ENCODE peak calls at places on chromosomes 3 and 15, in six cellular contexts. P, F, G, C, X and M are unnamed samples.
A peak's percentile ranks its signal among the peaks of the same experiment; 100 is the strongest.

GRCh38 chr3:10707089-10707983 is 108.7 kb upstream of the SLC6A11 start:
- DNase-seq in P (peak; percentile 32), C (no peak), X (no peak), F (no peak), G (no peak), M (no peak)

GRCh38 chr3:121637922-121638321 is 22.8 kb downstream of the HCLS1 start:
- DNase-seq in C (no peak), X (no peak), G (no peak), F (no peak), P (no peak), M (no peak)

GRCh38 chr3:115217678-115218451 is 70.8 kb upstream of the ZBTB20 start:
- DNase-seq in F (peak; percentile 81), P (peak; percentile 64), X (no peak), G (no peak), C (peak; percentile 47), M (no peak)

GRCh38 chr3:188292827-188293226 is 138.9 kb downstream of the LPP start:
- DNase-seq in C (no peak), X (no peak), G (no peak), F (no peak), P (no peak), M (no peak)

GRCh38 chr15:59689626-59690236 is 611 bp upstream of the BNIP2 start:
- DNase-seq in P (peak; percentile 60), F (peak; percentile 83), G (peak; percentile 88), X (peak; percentile 65), C (no peak), M (peak; percentile 81)

GRCh38 chr15:62742409-62743171 is 300.0 kb upstream of the TPM1 start:
- DNase-seq in C (peak; percentile 73), P (peak; percentile 38), X (peak; percentile 60), F (peak; percentile 93), G (peak; percentile 47), M (peak; percentile 50)

GRCh38 chr3:65436580-65436979 is 602.1 kb downstream of the MAGI1 start:
- DNase-seq in F (peak; percentile 13), X (peak; percentile 52), G (no peak), P (peak; percentile 49), C (no peak), M (no peak)

GRCh38 chr3:132038198-132038825 is 3.5 kb upstream of the CPNE4 start:
- DNase-seq in P (no peak), F (peak; percentile 44), C (no peak), X (no peak), G (no peak), M (no peak)

GRCh38 chr15:46677491-46677890 is 1039.8 kb upstream of the SEMA6D start:
- DNase-seq in P (no peak), X (no peak), F (no peak), C (no peak), G (no peak), M (no peak)

GRCh38 chr3:107588217-107588616 is 65.5 kb downstream of the BBX start:
- DNase-seq in F (no peak), C (no peak), X (no peak), G (no peak), P (no peak), M (no peak)

GRCh38 chr3:196694202-196694638 is 17.8 kb downstream of the CEP19 start:
- DNase-seq in X (no peak), P (no peak), G (no peak), C (no peak), F (peak; percentile 41), M (no peak)

GRCh38 chr3:143295201-143296080 is 175.9 kb downstream of the CHST2 start:
- DNase-seq in P (no peak), X (no peak), C (no peak), F (no peak), G (no peak), M (no peak)

GRCh38 chr3:197031315-197032285 is 2.0 kb upstream of the MELTF start:
- DNase-seq in G (peak; percentile 54), X (no peak), C (peak; percentile 92), F (peak; percentile 99), P (no peak), M (peak; percentile 71)

GRCh38 chr3:97872209-97873042 is 50.6 kb downstream of the CRYBG3 start:
- DNase-seq in F (peak; percentile 91), X (no peak), C (peak; percentile 79), G (no peak), P (no peak), M (no peak)

DNA sequence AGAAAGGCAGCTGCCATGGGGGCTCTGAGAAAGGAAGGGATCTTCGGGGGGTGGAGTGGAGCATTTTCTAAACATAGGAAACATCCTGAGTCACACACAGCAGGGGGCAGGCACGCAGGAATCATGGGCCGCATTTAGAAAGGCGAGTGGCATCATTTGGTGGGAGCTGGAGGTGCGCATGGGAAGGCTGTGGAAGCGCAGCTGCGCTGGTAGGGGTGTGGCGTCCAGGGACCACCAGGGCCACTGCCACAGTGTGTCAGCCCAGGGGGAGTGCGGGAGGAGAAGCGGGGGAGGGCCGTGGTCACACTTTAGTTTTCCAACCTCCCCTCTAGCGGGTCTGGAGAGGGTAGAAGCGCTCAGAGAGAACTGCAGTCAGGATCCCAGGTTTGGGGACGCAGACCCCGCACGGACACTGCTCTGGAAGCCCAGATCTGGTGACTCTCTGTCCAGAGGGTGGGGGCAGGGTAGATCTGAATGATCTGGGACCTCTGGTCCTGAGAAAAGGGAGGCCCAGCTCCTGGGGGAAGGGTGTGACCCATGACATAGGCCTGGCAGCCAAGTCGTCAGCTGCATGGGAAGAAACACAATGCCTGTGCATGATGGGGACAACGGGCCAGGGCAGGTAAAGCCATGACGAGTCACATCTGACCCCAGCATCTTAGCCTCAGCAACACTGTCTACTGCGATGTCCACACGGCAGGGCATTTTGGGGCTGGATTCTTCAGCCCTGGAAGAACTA is 88.0 kb upstream of the IQSEC1 start:
- DNase-seq in F (no peak), X (no peak), C (no peak), P (no peak), G (no peak), M (no peak)
- TF ChIP-seq CTCF in F (no peak), X (no peak), C (no peak), P (no peak), G (no peak), M (no peak)

DNA sequence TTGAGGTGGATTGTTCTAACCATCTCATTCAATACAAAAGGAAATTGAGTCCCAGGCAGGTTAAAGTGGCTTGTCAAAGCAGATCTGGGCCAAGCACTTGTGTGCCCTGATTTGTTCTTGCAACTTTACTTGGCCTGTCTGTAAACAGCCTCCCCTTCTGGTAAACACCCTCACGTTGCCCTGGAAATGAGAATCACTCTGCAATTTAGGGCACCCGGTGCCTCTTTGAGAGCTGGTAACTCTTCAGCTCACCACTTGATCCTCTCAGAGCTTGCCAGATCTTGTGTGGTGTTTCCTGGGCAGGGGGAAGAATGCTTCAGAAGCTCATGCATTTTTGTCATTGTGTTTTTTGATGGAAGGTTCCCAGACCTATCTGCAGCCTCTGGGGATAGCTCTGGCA is 11.2 kb downstream of the MED12L start:
- DNase-seq in P (no peak), C (no peak), X (no peak), F (no peak), G (no peak), M (no peak)
- TF ChIP-seq CTCF in P (no peak), C (no peak), X (no peak), F (no peak), G (no peak), M (no peak)

GRCh38 chr15:27214032-27214431 is 243.1 kb downstream of the GABRG3 start:
- DNase-seq in X (no peak), F (no peak), P (no peak), C (no peak), G (no peak), M (no peak)
- TF ChIP-seq CTCF in X (no peak), F (no peak), P (no peak), C (no peak), G (no peak), M (no peak)

GRCh38 chr15:94412979-94413741 is 181.8 kb downstream of the MCTP2 start:
- DNase-seq in G (no peak), F (peak; percentile 38), X (no peak), P (peak; percentile 16), C (no peak), M (no peak)
- TF ChIP-seq CTCF in G (no peak), F (peak; percentile 32), X (peak; percentile 61), P (peak; percentile 60), C (peak; percentile 61), M (no peak)